ENCODE peak calls at places on chromosomes 12 and 14, in six cellular contexts. F, K, S, W, O and G are unnamed samples.

GRCh38 chr12:6233121-6233971 is 33.1 kb downstream of the CD9 start:
- DNase-seq in F (no peak), S (no peak), W (no peak), O (no peak), K (no peak), G (no peak)

GRCh38 chr12:57001448-57001906 is 4.9 kb downstream of the ZBTB39 start:
- DNase-seq in F (peak; percentile 31), W (peak; percentile 69), K (peak; percentile 91), O (peak; percentile 20), S (peak; percentile 36), G (peak; percentile 41)

GRCh38 chr12:50078281-50078680 is 6.9 kb upstream of the SMARCD1 start:
- DNase-seq in S (no peak), K (no peak), F (no peak), O (no peak), W (no peak), G (no peak)

GRCh38 chr14:67411820-67412421 is at the start of gene PLEK2:
- DNase-seq in O (peak; percentile 92), K (no peak), S (peak; percentile 31), W (no peak), F (no peak), G (peak; percentile 84)

GRCh38 chr14:56498112-56498511 is 81.5 kb upstream of the TMEM260 start:
- DNase-seq in K (no peak), O (no peak), F (no peak), S (no peak), W (no peak), G (no peak)

GRCh38 chr12:84637926-84638325 is 274.7 kb downstream of the SLC6A15 start:
- DNase-seq in F (no peak), S (no peak), K (no peak), O (no peak), W (no peak), G (no peak)

GRCh38 chr14:68977741-68978549 is 1.2 kb downstream of the ACTN1 start:
- DNase-seq in O (peak; percentile 84), F (no peak), K (peak; percentile 83), S (no peak), W (no peak), G (peak; percentile 92)

GRCh38 chr14:38134631-38135030 is 73.1 kb upstream of the SSTR1 start:
- DNase-seq in K (no peak), W (no peak), S (no peak), O (no peak), F (no peak), G (no peak)

GRCh38 chr14:90087433-90087832 is 25.6 kb downstream of the KCNK13 start:
- DNase-seq in K (no peak), S (no peak), O (peak; percentile 30), W (no peak), F (no peak), G (peak; percentile 66)

GRCh38 chr12:66662729-66663128 is 16.1 kb downstream of the GRIP1 start:
- DNase-seq in S (no peak), F (no peak), K (no peak), W (no peak), O (peak; percentile 76), G (peak; percentile 47)

GRCh38 chr14:75242546-75243273 is 35.9 kb upstream of the FOS start:
- DNase-seq in S (peak; percentile 20), O (peak; percentile 84), F (no peak), K (peak; percentile 32), W (peak; percentile 76), G (peak; percentile 66)

GRCh38 chr12:51521554-51522276 is 69.3 kb upstream of the SCN8A start:
- DNase-seq in W (no peak), S (no peak), K (no peak), O (no peak), F (no peak), G (no peak)

GRCh38 chr14:104805326-104805678 is 4.4 kb downstream of the ZBTB42 start:
- DNase-seq in W (no peak), S (no peak), O (no peak), F (no peak), K (no peak), G (no peak)

GRCh38 chr12:114780746-114781399 is 96.9 kb upstream of the TBX3 start:
- DNase-seq in W (no peak), S (no peak), K (no peak), F (no peak), O (no peak), G (no peak)

GRCh38 chr14:51597511-51597920 is 54.2 kb upstream of the FRMD6 start:
- DNase-seq in F (no peak), O (no peak), K (no peak), S (no peak), W (no peak), G (no peak)